ENCODE peak calls at places on chromosomes 6 and 20, in eight cellular contexts. One of them, this sample, is unnamed.

GRCh38 chr6:21138359-21139094 is 455.0 kb upstream of the SOX4 start:
- DNase-seq in heart right ventricle: no peak
- DNase-seq in upper lobe of left lung: no peak
- DNase-seq in hepatocyte: peak; percentile 8
- DNase-seq in breast epithelium: no peak
- DNase-seq in endothelial cell of umbilical vein: peak; percentile 64
- DNase-seq in left ventricle myocardium inferior: no peak
- DNase-seq in neuronal stem cell: no peak
- DNase-seq in this sample: no peak

GRCh38 chr6:170188571-170189001 is 102.3 kb downstream of the DLL1 start:
- DNase-seq in left ventricle myocardium inferior: no peak
- DNase-seq in upper lobe of left lung: no peak
- DNase-seq in hepatocyte: no peak
- DNase-seq in endothelial cell of umbilical vein: no peak
- DNase-seq in heart right ventricle: no peak
- DNase-seq in breast epithelium: no peak
- DNase-seq in neuronal stem cell: no peak
- DNase-seq in this sample: no peak

GRCh38 chr20:40459299-40459698 is 229.7 kb downstream of the MAFB start:
- DNase-seq in neuronal stem cell: no peak
- DNase-seq in breast epithelium: no peak
- DNase-seq in hepatocyte: no peak
- DNase-seq in endothelial cell of umbilical vein: no peak
- DNase-seq in left ventricle myocardium inferior: no peak
- DNase-seq in heart right ventricle: no peak
- DNase-seq in upper lobe of left lung: no peak
- DNase-seq in this sample: no peak

GRCh38 chr6:138815797-138816528 is 20.1 kb downstream of the ECT2L start:
- DNase-seq in upper lobe of left lung: no peak
- DNase-seq in breast epithelium: no peak
- DNase-seq in heart right ventricle: no peak
- DNase-seq in endothelial cell of umbilical vein: peak; percentile 67
- DNase-seq in hepatocyte: peak; percentile 76
- DNase-seq in left ventricle myocardium inferior: no peak
- DNase-seq in neuronal stem cell: peak; percentile 40
- DNase-seq in this sample: peak; percentile 30

GRCh38 chr6:166008441-166009369 is 158.9 kb downstream of the TBXT start:
- DNase-seq in upper lobe of left lung: peak; percentile 83
- DNase-seq in endothelial cell of umbilical vein: no peak
- DNase-seq in neuronal stem cell: no peak
- DNase-seq in heart right ventricle: no peak
- DNase-seq in hepatocyte: peak; percentile 59
- DNase-seq in breast epithelium: no peak
- DNase-seq in left ventricle myocardium inferior: no peak
- DNase-seq in this sample: no peak

GRCh38 chr20:17971571-17972013 is 2.8 kb downstream of the MGME1 start:
- DNase-seq in endothelial cell of umbilical vein: peak; percentile 86
- DNase-seq in breast epithelium: no peak
- DNase-seq in upper lobe of left lung: no peak
- DNase-seq in hepatocyte: no peak
- DNase-seq in left ventricle myocardium inferior: no peak
- DNase-seq in neuronal stem cell: no peak
- DNase-seq in heart right ventricle: no peak
- DNase-seq in this sample: no peak

GRCh38 chr20:53381568-53382262 is 211.9 kb downstream of the ZNF217 start:
- DNase-seq in left ventricle myocardium inferior: no peak
- DNase-seq in neuronal stem cell: no peak
- DNase-seq in upper lobe of left lung: no peak
- DNase-seq in endothelial cell of umbilical vein: no peak
- DNase-seq in heart right ventricle: no peak
- DNase-seq in hepatocyte: no peak
- DNase-seq in breast epithelium: no peak
- DNase-seq in this sample: no peak

GRCh38 chr6:12467706-12468670 is 177.8 kb downstream of the EDN1 start:
- DNase-seq in breast epithelium: no peak
- DNase-seq in endothelial cell of umbilical vein: no peak
- DNase-seq in heart right ventricle: no peak
- DNase-seq in left ventricle myocardium inferior: no peak
- DNase-seq in upper lobe of left lung: no peak
- DNase-seq in neuronal stem cell: no peak
- DNase-seq in hepatocyte: no peak
- DNase-seq in this sample: no peak

GRCh38 chr6:70725817-70726413 is 58.2 kb downstream of the SMAP1 start:
- DNase-seq in upper lobe of left lung: no peak
- DNase-seq in breast epithelium: no peak
- DNase-seq in endothelial cell of umbilical vein: no peak
- DNase-seq in heart right ventricle: no peak
- DNase-seq in hepatocyte: no peak
- DNase-seq in neuronal stem cell: no peak
- DNase-seq in left ventricle myocardium inferior: no peak
- DNase-seq in this sample: no peak

GRCh38 chr6:24926192-24926591 is 9.6 kb downstream of the RIPOR2 start:
- DNase-seq in hepatocyte: no peak
- DNase-seq in left ventricle myocardium inferior: no peak
- DNase-seq in neuronal stem cell: no peak
- DNase-seq in upper lobe of left lung: no peak
- DNase-seq in breast epithelium: no peak
- DNase-seq in endothelial cell of umbilical vein: no peak
- DNase-seq in heart right ventricle: no peak
- DNase-seq in this sample: peak; percentile 47
- H3K4me1 ChIP-seq in hepatocyte: peaks cover 6% of the 10 kb centered on the region
- H3K4me1 ChIP-seq in left ventricle myocardium inferior: peaks cover 33% of the 10 kb centered on the region
- H3K4me1 ChIP-seq in neuronal stem cell: peaks cover 10% of the 10 kb centered on the region
- H3K4me1 ChIP-seq in upper lobe of left lung: no peaks in the 10 kb centered on the region
- H3K4me1 ChIP-seq in breast epithelium: no peaks in the 10 kb centered on the region
- H3K4me1 ChIP-seq in endothelial cell of umbilical vein: no peaks in the 10 kb centered on the region
- H3K4me1 ChIP-seq in heart right ventricle: peaks cover 2% of the 10 kb centered on the region
- H3K4me1 ChIP-seq in this sample: peaks cover 97% of the 10 kb centered on the region

GRCh38 chr6:157713451-157714152 is 109.4 kb upstream of the SNX9 start:
- DNase-seq in neuronal stem cell: no peak
- DNase-seq in breast epithelium: no peak
- DNase-seq in upper lobe of left lung: no peak
- DNase-seq in endothelial cell of umbilical vein: no peak
- DNase-seq in heart right ventricle: no peak
- DNase-seq in hepatocyte: no peak
- DNase-seq in left ventricle myocardium inferior: no peak
- DNase-seq in this sample: no peak

GRCh38 chr6:157716553-157716952 is 106.5 kb upstream of the SNX9 start:
- DNase-seq in hepatocyte: no peak
- DNase-seq in heart right ventricle: no peak
- DNase-seq in endothelial cell of umbilical vein: no peak
- DNase-seq in breast epithelium: no peak
- DNase-seq in neuronal stem cell: no peak
- DNase-seq in upper lobe of left lung: no peak
- DNase-seq in left ventricle myocardium inferior: no peak
- DNase-seq in this sample: no peak

GRCh38 chr6:157715766-157716171 is 107.3 kb upstream of the SNX9 start:
- DNase-seq in endothelial cell of umbilical vein: no peak
- DNase-seq in breast epithelium: no peak
- DNase-seq in left ventricle myocardium inferior: peak; percentile 69
- DNase-seq in hepatocyte: peak; percentile 70
- DNase-seq in heart right ventricle: peak; percentile 61
- DNase-seq in neuronal stem cell: no peak
- DNase-seq in upper lobe of left lung: no peak
- DNase-seq in this sample: no peak

GRCh38 chr6:157712585-157713295 is 110.3 kb upstream of the SNX9 start:
- DNase-seq in left ventricle myocardium inferior: no peak
- DNase-seq in hepatocyte: no peak
- DNase-seq in endothelial cell of umbilical vein: no peak
- DNase-seq in upper lobe of left lung: no peak
- DNase-seq in heart right ventricle: no peak
- DNase-seq in neuronal stem cell: no peak
- DNase-seq in breast epithelium: no peak
- DNase-seq in this sample: no peak

GRCh38 chr6:157714153-157714490 is 108.9 kb upstream of the SNX9 start:
- DNase-seq in upper lobe of left lung: no peak
- DNase-seq in heart right ventricle: no peak
- DNase-seq in breast epithelium: no peak
- DNase-seq in left ventricle myocardium inferior: no peak
- DNase-seq in neuronal stem cell: no peak
- DNase-seq in endothelial cell of umbilical vein: no peak
- DNase-seq in hepatocyte: no peak
- DNase-seq in this sample: no peak
- H3K4me1 ChIP-seq in upper lobe of left lung: no peaks in the 10 kb centered on the region
- H3K4me1 ChIP-seq in heart right ventricle: no peaks in the 10 kb centered on the region
- H3K4me1 ChIP-seq in breast epithelium: no peaks in the 10 kb centered on the region
- H3K4me1 ChIP-seq in left ventricle myocardium inferior: peaks cover 31% of the 10 kb centered on the region
- H3K4me1 ChIP-seq in neuronal stem cell: peaks cover 5% of the 10 kb centered on the region
- H3K4me1 ChIP-seq in endothelial cell of umbilical vein: peaks cover under 1% of the 10 kb centered on the region
- H3K4me1 ChIP-seq in hepatocyte: peaks cover 19% of the 10 kb centered on the region
- H3K4me1 ChIP-seq in this sample: no peaks in the 10 kb centered on the region

DNA sequence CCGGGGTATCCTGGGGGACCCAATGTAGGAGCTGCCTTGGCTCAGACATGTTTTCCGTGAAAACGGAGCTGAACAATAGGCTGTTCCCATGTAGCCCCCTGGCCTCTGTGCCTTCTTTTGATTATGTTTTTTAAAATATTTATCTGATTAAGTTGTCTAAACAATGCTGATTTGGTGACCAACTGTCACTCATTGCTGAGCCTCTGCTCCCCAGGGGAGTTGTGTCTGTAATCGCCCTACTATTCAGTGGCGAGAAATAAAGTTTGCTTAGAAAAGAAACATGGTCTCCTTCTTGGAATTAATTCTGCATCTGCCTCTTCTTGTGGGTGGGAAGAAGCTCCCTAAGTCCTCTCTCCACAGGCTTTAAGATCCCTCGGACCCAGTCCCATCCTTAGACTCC is 2.7 kb downstream of the TNF start:
- DNase-seq in endothelial cell of umbilical vein: no peak
- DNase-seq in upper lobe of left lung: no peak
- DNase-seq in breast epithelium: no peak
- DNase-seq in neuronal stem cell: no peak
- DNase-seq in left ventricle myocardium inferior: no peak
- DNase-seq in hepatocyte: no peak
- DNase-seq in heart right ventricle: no peak
- DNase-seq in this sample: no peak
- H3K4me1 ChIP-seq in endothelial cell of umbilical vein: peaks cover 16% of the 10 kb centered on the region
- H3K4me1 ChIP-seq in upper lobe of left lung: peaks cover 19% of the 10 kb centered on the region
- H3K4me1 ChIP-seq in breast epithelium: no peaks in the 10 kb centered on the region
- H3K4me1 ChIP-seq in neuronal stem cell: peaks cover 8% of the 10 kb centered on the region
- H3K4me1 ChIP-seq in left ventricle myocardium inferior: peaks cover 38% of the 10 kb centered on the region
- H3K4me1 ChIP-seq in hepatocyte: peaks cover 2% of the 10 kb centered on the region
- H3K4me1 ChIP-seq in heart right ventricle: peaks cover 3% of the 10 kb centered on the region
- H3K4me1 ChIP-seq in this sample: peaks cover 67% of the 10 kb centered on the region

GRCh38 chr20:48815537-48815936 is 12.3 kb downstream of the PREX1 start:
- DNase-seq in endothelial cell of umbilical vein: no peak
- DNase-seq in upper lobe of left lung: no peak
- DNase-seq in hepatocyte: no peak
- DNase-seq in breast epithelium: no peak
- DNase-seq in neuronal stem cell: no peak
- DNase-seq in heart right ventricle: no peak
- DNase-seq in left ventricle myocardium inferior: no peak
- DNase-seq in this sample: no peak
- H3K4me1 ChIP-seq in endothelial cell of umbilical vein: peaks cover 33% of the 10 kb centered on the region
- H3K4me1 ChIP-seq in upper lobe of left lung: peaks cover 74% of the 10 kb centered on the region
- H3K4me1 ChIP-seq in hepatocyte: no peaks in the 10 kb centered on the region
- H3K4me1 ChIP-seq in breast epithelium: no peaks in the 10 kb centered on the region
- H3K4me1 ChIP-seq in neuronal stem cell: no peaks in the 10 kb centered on the region
- H3K4me1 ChIP-seq in heart right ventricle: no peaks in the 10 kb centered on the region
- H3K4me1 ChIP-seq in left ventricle myocardium inferior: peaks cover 53% of the 10 kb centered on the region
- H3K4me1 ChIP-seq in this sample: peaks cover 93% of the 10 kb centered on the region

GRCh38 chr20:33667245-33668086 is 723 bp downstream of the ACTL10 start:
- DNase-seq in breast epithelium: peak; percentile 69
- DNase-seq in neuronal stem cell: no peak
- DNase-seq in endothelial cell of umbilical vein: peak; percentile 73
- DNase-seq in left ventricle myocardium inferior: peak; percentile 58
- DNase-seq in hepatocyte: no peak
- DNase-seq in heart right ventricle: peak; percentile 85
- DNase-seq in upper lobe of left lung: peak; percentile 94
- DNase-seq in this sample: peak; percentile 59

GRCh38 chr20:33664762-33665144 is 2.0 kb upstream of the ACTL10 start:
- DNase-seq in heart right ventricle: no peak
- DNase-seq in hepatocyte: no peak
- DNase-seq in neuronal stem cell: no peak
- DNase-seq in left ventricle myocardium inferior: peak; percentile 7
- DNase-seq in breast epithelium: no peak
- DNase-seq in upper lobe of left lung: no peak
- DNase-seq in endothelial cell of umbilical vein: no peak
- DNase-seq in this sample: no peak

GRCh38 chr20:33668087-33668790 is 1.5 kb downstream of the ACTL10 start:
- DNase-seq in neuronal stem cell: no peak
- DNase-seq in hepatocyte: peak; percentile 82
- DNase-seq in heart right ventricle: peak; percentile 9
- DNase-seq in left ventricle myocardium inferior: peak; percentile 76
- DNase-seq in upper lobe of left lung: no peak
- DNase-seq in endothelial cell of umbilical vein: no peak
- DNase-seq in breast epithelium: peak; percentile 81
- DNase-seq in this sample: no peak

GRCh38 chr20:33668791-33669155 is 2.0 kb downstream of the ACTL10 start:
- DNase-seq in endothelial cell of umbilical vein: no peak
- DNase-seq in hepatocyte: no peak
- DNase-seq in breast epithelium: no peak
- DNase-seq in left ventricle myocardium inferior: peak; percentile 10
- DNase-seq in neuronal stem cell: no peak
- DNase-seq in heart right ventricle: peak; percentile 13
- DNase-seq in upper lobe of left lung: no peak
- DNase-seq in this sample: no peak

DNA sequence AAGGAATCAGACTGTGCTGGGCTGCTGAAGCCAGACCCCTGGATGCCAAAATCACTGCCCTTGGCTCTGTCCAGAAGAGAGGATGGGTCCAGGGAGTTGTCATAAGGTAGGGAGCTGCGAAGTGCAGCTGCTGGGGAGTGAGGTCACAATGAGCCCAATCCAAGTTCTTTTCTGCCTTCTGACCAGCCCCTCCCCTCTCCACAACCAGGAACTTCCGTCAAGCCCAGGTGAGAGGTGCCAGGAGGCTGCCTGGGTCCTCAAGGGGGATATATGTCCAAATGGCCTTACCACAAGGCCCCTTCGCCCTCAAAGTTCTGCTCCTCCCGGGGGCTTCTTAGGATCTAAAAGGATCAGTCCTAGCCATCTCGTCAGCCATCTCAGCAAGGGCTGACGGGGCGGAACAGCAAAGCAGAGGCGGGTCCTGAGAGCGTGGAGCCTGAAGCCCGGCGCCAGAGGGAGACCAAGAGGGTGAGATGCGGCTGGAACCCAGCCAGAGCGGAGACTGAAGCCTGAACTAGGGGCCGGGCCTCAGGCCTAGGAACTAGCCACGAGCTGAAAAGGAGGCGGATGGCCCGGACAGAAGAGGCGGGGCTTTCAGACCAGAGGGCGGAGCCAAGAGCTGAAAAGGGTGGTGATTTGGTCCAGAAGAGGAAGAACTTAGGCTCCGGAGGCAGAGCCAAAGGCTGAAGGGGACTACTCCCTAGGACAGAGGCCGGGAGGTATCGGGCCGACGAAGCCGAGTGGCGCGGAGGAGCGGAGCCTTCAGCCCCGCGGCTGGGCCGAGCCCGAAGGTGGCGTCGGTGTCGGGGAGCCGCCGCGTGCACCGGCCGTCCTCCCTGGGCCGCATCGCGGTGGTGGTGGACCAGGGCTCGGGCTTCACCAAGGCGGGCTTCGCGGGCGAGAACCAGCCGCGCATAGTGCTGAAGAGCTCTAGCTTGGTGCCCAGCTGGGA is at the start of gene ACTL10:
- DNase-seq in endothelial cell of umbilical vein: peak; percentile 98
- DNase-seq in left ventricle myocardium inferior: peak; percentile 98
- DNase-seq in upper lobe of left lung: peak; percentile 92
- DNase-seq in hepatocyte: peak; percentile 92
- DNase-seq in heart right ventricle: peak; percentile 98
- DNase-seq in breast epithelium: peak; percentile 97
- DNase-seq in neuronal stem cell: peak; percentile 77
- DNase-seq in this sample: peak; percentile 65
- H3K4me1 ChIP-seq in endothelial cell of umbilical vein: peaks cover 23% of the 10 kb centered on the region
- H3K4me1 ChIP-seq in left ventricle myocardium inferior: peaks cover 76% of the 10 kb centered on the region
- H3K4me1 ChIP-seq in upper lobe of left lung: peaks cover 58% of the 10 kb centered on the region
- H3K4me1 ChIP-seq in hepatocyte: peaks cover 14% of the 10 kb centered on the region
- H3K4me1 ChIP-seq in heart right ventricle: peaks cover 19% of the 10 kb centered on the region
- H3K4me1 ChIP-seq in breast epithelium: no peaks in the 10 kb centered on the region
- H3K4me1 ChIP-seq in neuronal stem cell: peaks cover 10% of the 10 kb centered on the region
- H3K4me1 ChIP-seq in this sample: peaks cover 41% of the 10 kb centered on the region